ENCODE peak calls at places on chromosomes 5 and 9, in six cellular contexts. M is H1, G is HCT116, C is GM12878, E is NT2/D1, P is HepG2. X is an unnamed sample.

GRCh38 chr5:15441433-15442182 is 58.4 kb upstream of the FBXL7 start:
- DNase-seq in C (no peak), E (no peak), P (no peak), G (no peak), M (no peak), X (no peak)

GRCh38 chr9:21709464-21710058 is 92.9 kb upstream of the MTAP start:
- DNase-seq in P (peak), C (no peak), G (peak), M (no peak), E (peak), X (no peak)

GRCh38 chr9:81417299-81417675 is 272.1 kb downstream of the TLE1 start:
- DNase-seq in E (no peak), M (no peak), P (no peak), G (no peak), C (no peak), X (no peak)

GRCh38 chr5:55582256-55582655 is 47.5 kb upstream of the PLPP1 start:
- DNase-seq in C (peak), P (no peak), M (no peak), G (no peak), E (no peak), X (no peak)

GRCh38 chr5:22986281-22986680 is 133.1 kb upstream of the CDH12 start:
- DNase-seq in P (no peak), M (no peak), E (no peak), C (no peak), G (no peak), X (no peak)

GRCh38 chr5:154878642-154879335 is 20.4 kb downstream of the CNOT8 start:
- DNase-seq in P (no peak), C (no peak), G (no peak), E (no peak), M (no peak), X (no peak)

GRCh38 chr5:169804861-169805260 is 167.8 kb downstream of the DOCK2 start:
- DNase-seq in E (no peak), M (no peak), P (no peak), G (no peak), C (no peak), X (no peak)

GRCh38 chr9:90290716-90291485 is 351.7 kb downstream of the DIRAS2 start:
- DNase-seq in C (no peak), P (no peak), G (no peak), M (no peak), E (no peak), X (no peak)

GRCh38 chr5:54217826-54218503 is 92.4 kb downstream of the ARL15 start:
- DNase-seq in C (no peak), E (peak), P (peak), G (peak), M (no peak), X (peak)

GRCh38 chr5:150723845-150724244 is 23.0 kb upstream of the RBM22 start:
- DNase-seq in M (no peak), P (no peak), C (no peak), G (no peak), E (no peak), X (no peak)

GRCh38 chr9:91198405-91198804 is 163.3 kb downstream of the AUH start:
- DNase-seq in P (peak), E (no peak), G (no peak), M (no peak), C (no peak), X (no peak)

GRCh38 chr5:137296213-137296702 is 202.9 kb downstream of the SPOCK1 start:
- DNase-seq in M (no peak), G (no peak), P (no peak), C (no peak), E (no peak), X (no peak)

GRCh38 chr9:94867842-94868312 is 141.4 kb downstream of the AOPEP start:
- DNase-seq in E (no peak), G (no peak), M (no peak), P (no peak), C (no peak), X (no peak)

GRCh38 chr5:6943749-6944148 is 230.5 kb downstream of the TENT4A start:
- DNase-seq in G (no peak), M (no peak), P (no peak), C (no peak), E (no peak), X (no peak)

GRCh38 chr5:65769539-65769938 is 47.5 kb downstream of the NLN start:
- DNase-seq in C (no peak), G (peak), P (no peak), E (no peak), M (no peak), X (no peak)

GRCh38 chr9:118364266-118365075 is 660.3 kb downstream of the TLR4 start:
- DNase-seq in P (no peak), E (no peak), G (no peak), M (no peak), C (peak), X (no peak)

GRCh38 chr9:78618735-78619134 is 321.8 kb downstream of the PSAT1 start:
- DNase-seq in G (no peak), E (no peak), M (no peak), P (no peak), C (no peak), X (no peak)

GRCh38 chr5:93307557-93307956 is 273.5 kb downstream of the NR2F1-AS1 start:
- DNase-seq in M (no peak), P (no peak), C (no peak), E (no peak), G (no peak), X (no peak)

GRCh38 chr9:86471501-86471900 is 117.3 kb upstream of the TUT7 start:
- DNase-seq in G (no peak), P (no peak), M (no peak), C (no peak), E (no peak), X (no peak)

GRCh38 chr9:83920469-83920941 is 727 bp downstream of the KIF27 start:
- DNase-seq in P (peak), E (peak), M (no peak), G (no peak), C (peak), X (no peak)

GRCh38 chr9:136529516-136530471 is 16.1 kb downstream of the NOTCH1 start:
- DNase-seq in C (no peak), G (no peak), P (no peak), M (no peak), E (no peak), X (no peak)

GRCh38 chr9:113581865-113582697 is 118.6 kb downstream of the RGS3 start:
- DNase-seq in G (no peak), P (no peak), M (no peak), C (peak), E (no peak), X (no peak)

GRCh38 chr5:167708449-167708848 is 583.0 kb upstream of the WWC1 start:
- DNase-seq in M (no peak), E (no peak), C (no peak), G (no peak), P (no peak), X (no peak)

GRCh38 chr9:130110596-130111021 is 56.9 kb downstream of the GPR107 start:
- DNase-seq in C (no peak), P (no peak), E (no peak), G (no peak), M (no peak), X (no peak)
- TF ChIP-seq ZNF274 in C (no peak), P (no peak), E (no peak), G (no peak), M (no peak), X (no peak)

DNA sequence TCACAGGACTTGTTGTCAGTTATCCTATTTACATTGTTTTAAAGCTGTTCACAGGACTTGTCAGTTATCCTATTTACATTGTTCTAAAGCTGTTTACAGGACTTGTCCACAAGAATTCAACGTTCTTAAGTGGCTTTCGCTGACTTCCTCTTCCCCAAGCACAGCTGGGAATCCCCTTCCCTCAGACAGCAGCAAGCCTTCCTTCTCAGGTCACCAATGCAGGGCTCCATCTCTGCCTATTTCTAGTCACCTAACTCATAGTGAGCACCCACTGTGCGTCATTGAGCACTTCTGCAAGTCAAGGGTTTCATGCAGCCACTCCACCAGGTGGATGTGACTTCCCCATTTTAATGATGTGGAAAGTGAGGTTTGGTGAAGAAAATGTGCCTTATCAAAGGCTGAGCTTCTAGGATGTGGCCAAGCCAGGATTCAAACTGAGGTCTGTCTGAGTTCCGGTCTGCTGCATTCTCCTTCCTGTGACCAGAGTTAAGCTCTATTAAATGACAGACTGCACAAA is 109.8 kb upstream of the ZNF462 start:
- DNase-seq in G (no peak), M (no peak), E (no peak), P (no peak), C (peak), X (no peak)
- TF ChIP-seq ZNF274 in G (no peak), M (no peak), E (no peak), P (no peak), C (no peak), X (no peak)

GRCh38 chr9:121878208-121878835 is 214.8 kb downstream of the TTLL11 start:
- DNase-seq in G (no peak), C (no peak), E (no peak), M (no peak), P (no peak), X (no peak)

GRCh38 chr9:121876212-121876611 is 216.9 kb downstream of the TTLL11 start:
- DNase-seq in M (no peak), C (no peak), P (no peak), E (no peak), G (no peak), X (no peak)

GRCh38 chr9:121880343-121880742 is 212.8 kb downstream of the TTLL11 start:
- DNase-seq in C (no peak), M (no peak), P (no peak), E (no peak), G (no peak), X (no peak)

GRCh38 chr9:121871431-121872025 is 220.1 kb downstream of the DAB2IP start:
- DNase-seq in G (no peak), E (no peak), C (no peak), M (no peak), P (no peak), X (no peak)

GRCh38 chr9:121876658-121877271 is 216.3 kb downstream of the TTLL11 start:
- DNase-seq in G (no peak), E (no peak), M (no peak), P (no peak), C (no peak), X (no peak)
- TF ChIP-seq ZNF274 in G (no peak), E (no peak), M (no peak), P (no peak), C (no peak), X (no peak)

GRCh38 chr9:806285-807156 is 35.0 kb upstream of the DMRT1 start:
- DNase-seq in M (no peak), P (peak), G (no peak), C (peak), E (peak), X (peak)
- TF ChIP-seq ZNF274 in M (no peak), P (no peak), G (no peak), C (no peak), E (no peak), X (no peak)

GRCh38 chr9:104835163-104835562 is 71.2 kb downstream of the NIPSNAP3B start:
- DNase-seq in G (no peak), M (no peak), P (no peak), C (no peak), E (no peak), X (no peak)

GRCh38 chr9:104838958-104839357 is 75.0 kb downstream of the NIPSNAP3B start:
- DNase-seq in E (no peak), P (no peak), G (no peak), C (no peak), M (no peak), X (no peak)

GRCh38 chr9:104833701-104834100 is 69.8 kb downstream of the NIPSNAP3B start:
- DNase-seq in G (no peak), M (no peak), P (no peak), C (no peak), E (no peak), X (no peak)

GRCh38 chr9:104836767-104837166 is 72.8 kb downstream of the NIPSNAP3B start:
- DNase-seq in M (no peak), P (no peak), G (no peak), E (no peak), C (no peak), X (no peak)

GRCh38 chr9:104836235-104836634 is 72.3 kb downstream of the NIPSNAP3B start:
- DNase-seq in C (no peak), M (no peak), E (peak), G (no peak), P (no peak), X (no peak)
- TF ChIP-seq ZNF274 in C (no peak), M (no peak), E (no peak), G (no peak), P (no peak), X (no peak)

GRCh38 chr5:10856646-10857332 is 95.8 kb upstream of the DAP start:
- DNase-seq in C (no peak), G (no peak), M (peak), E (peak), P (peak), X (peak)
- TF ChIP-seq ZNF274 in C (no peak), G (no peak), M (no peak), E (no peak), P (no peak), X (no peak)

GRCh38 chr5:14270212-14270702 is 127.1 kb downstream of the TRIO start:
- DNase-seq in E (peak), C (no peak), P (peak), M (no peak), G (peak), X (peak)
- TF ChIP-seq ZNF274 in E (no peak), C (no peak), P (no peak), M (no peak), G (no peak), X (no peak)

GRCh38 chr5:73946278-73946677 is 320.3 kb downstream of the ARHGEF28 start:
- DNase-seq in G (no peak), M (no peak), E (no peak), C (no peak), P (peak), X (no peak)
- TF ChIP-seq ZNF274 in G (no peak), M (no peak), E (no peak), C (no peak), P (no peak), X (no peak)

GRCh38 chr5:110361501-110361900 is 365.0 kb downstream of the TMEM232 start:
- DNase-seq in C (no peak), P (no peak), M (no peak), E (no peak), G (no peak), X (no peak)
- TF ChIP-seq ZNF274 in C (no peak), P (no peak), M (no peak), E (no peak), G (no peak), X (no peak)

X was measured in K562.